ENCODE peak calls at places on chromosomes 7 and 10, in four cellular contexts. P, E, S and U are unnamed samples.

GRCh38 chr7:105932835-105933477 is 30.1 kb upstream of the CDHR3 start:
- DNase-seq in P (no peak), E (no peak), S (peak), U (peak)

GRCh38 chr10:119029613-119030420 is at the start of gene NANOS1:
- DNase-seq in P (peak), E (no peak), S (no peak), U (no peak)

GRCh38 chr7:104482362-104483042 is 154.1 kb downstream of the LHFPL3 start:
- DNase-seq in P (no peak), E (no peak), S (no peak), U (no peak)

GRCh38 chr10:13262433-13262832 is 28.3 kb upstream of the UCMA start:
- DNase-seq in P (no peak), E (no peak), S (no peak), U (no peak)

GRCh38 chr7:156999611-157000046 is 10.8 kb downstream of the MNX1 start:
- DNase-seq in P (no peak), E (no peak), S (no peak), U (no peak)

GRCh38 chr7:142908921-142909870 is 23.7 kb upstream of the TRPV6 start:
- DNase-seq in P (peak), E (no peak), S (peak), U (no peak)

GRCh38 chr7:106602062-106602461 is 58.9 kb downstream of the CCDC71L start:
- DNase-seq in P (no peak), E (no peak), S (no peak), U (no peak)

GRCh38 chr10:31578181-31578852 is 259.3 kb downstream of the ZEB1 start:
- DNase-seq in P (no peak), E (no peak), S (no peak), U (no peak)

GRCh38 chr7:106457678-106458077 is 172.9 kb upstream of the NAMPT start:
- DNase-seq in P (no peak), E (no peak), S (no peak), U (no peak)

GRCh38 chr10:111076191-111076681 is 593 bp upstream of the ADRA2A start:
- DNase-seq in P (peak), E (peak), S (peak), U (no peak)

GRCh38 chr10:7756360-7756992 is 31.3 kb downstream of the KIN start:
- DNase-seq in P (peak), E (no peak), S (peak), U (no peak)

GRCh38 chr10:44627591-44628354 is 242.9 kb upstream of the CXCL12 start:
- DNase-seq in P (no peak), E (no peak), S (peak), U (peak)

GRCh38 chr10:97074256-97075145 is 111.3 kb downstream of the SLIT1 start:
- DNase-seq in P (no peak), E (no peak), S (no peak), U (no peak)

GRCh38 chr10:100021322-100021721 is 11.6 kb upstream of the DNMBP start:
- DNase-seq in P (no peak), E (no peak), S (no peak), U (no peak)

GRCh38 chr10:70267161-70267933 is 16.5 kb downstream of the NPFFR1 start:
- DNase-seq in P (peak), E (no peak), S (peak), U (peak)

GRCh38 chr10:72615985-72616384 is 9.9 kb downstream of the MICU1 start:
- DNase-seq in P (no peak), E (no peak), S (no peak), U (no peak)

GRCh38 chr10:125158528-125159485 is 1.6 kb downstream of the CTBP2 start:
- DNase-seq in P (peak), E (no peak), S (peak), U (no peak)

GRCh38 chr7:6143997-6144396 is 112.8 kb downstream of the ANKRD61 start:
- DNase-seq in P (no peak), E (no peak), S (no peak), U (no peak)

GRCh38 chr7:14457567-14458453 is 444.7 kb downstream of the DGKB start:
- DNase-seq in P (peak), E (peak), S (peak), U (peak)

GRCh38 chr7:43943702-43944187 is 17.5 kb downstream of the UBE2D4 start:
- DNase-seq in P (no peak), E (no peak), S (no peak), U (no peak)

GRCh38 chr10:59047180-59047579 is 129.3 kb upstream of the PHYHIPL start:
- DNase-seq in P (no peak), E (peak), S (no peak), U (no peak)

GRCh38 chr7:82778021-82778420 is 334.4 kb upstream of the CACNA2D1 start:
- DNase-seq in P (no peak), E (no peak), S (peak), U (no peak)

GRCh38 chr10:109156396-109156795 is 766.9 kb downstream of the XPNPEP1 start:
- DNase-seq in P (no peak), E (no peak), S (no peak), U (no peak)

GRCh38 chr10:69449841-69450240 is 1.4 kb upstream of the TSPAN15 start:
- DNase-seq in P (peak), E (no peak), S (peak), U (no peak)

GRCh38 chr7:40469481-40469880 is 334.7 kb downstream of the SUGCT start:
- DNase-seq in P (peak), E (no peak), S (peak), U (peak)

GRCh38 chr10:22630229-22631174 is 83.9 kb downstream of the PIP4K2A start:
- DNase-seq in P (no peak), E (no peak), S (peak), U (no peak)

GRCh38 chr10:6163364-6164270 is 39.1 kb upstream of the PFKFB3 start:
- DNase-seq in P (peak), E (peak), S (peak), U (no peak)

GRCh38 chr10:127145173-127145572 is 51.2 kb downstream of the INSYN2A start:
- DNase-seq in P (no peak), E (no peak), S (peak), U (peak)

GRCh38 chr10:33129987-33130386 is 172.0 kb upstream of the ITGB1 start:
- DNase-seq in P (no peak), E (no peak), S (peak), U (peak)

GRCh38 chr7:106460792-106461254 is 176.0 kb upstream of the NAMPT start:
- DNase-seq in P (peak), E (no peak), S (no peak), U (no peak)

GRCh38 chr10:27547482-27547881 is 43.4 kb downstream of the RAB18 start:
- DNase-seq in P (no peak), E (peak), S (no peak), U (no peak)

GRCh38 chr10:88926484-88927249 is 25.9 kb downstream of the ACTA2 start:
- DNase-seq in P (no peak), E (no peak), S (peak), U (peak)

GRCh38 chr10:13528875-13529713 is at the start of gene BEND7:
- DNase-seq in P (peak), E (no peak), S (peak), U (no peak)

GRCh38 chr7:76077435-76077834 is 29.5 kb downstream of the MDH2 start:
- DNase-seq in P (no peak), E (no peak), S (no peak), U (no peak)

GRCh38 chr10:73586583-73586984 is 4.6 kb downstream of the USP54 start:
- DNase-seq in P (peak), E (peak), S (peak), U (peak)

GRCh38 chr10:24762966-24763623 is 39.4 kb upstream of the ARHGAP21 start:
- DNase-seq in P (no peak), E (no peak), S (peak), U (no peak)

GRCh38 chr10:94358480-94358879 is 4.3 kb downstream of the NOC3L start:
- DNase-seq in P (no peak), E (no peak), S (peak), U (peak)

GRCh38 chr7:128899392-128899791 is 11.1 kb downstream of the KCP start:
- DNase-seq in P (no peak), E (no peak), S (no peak), U (no peak)

GRCh38 chr10:30820282-30820991 is 190.9 kb upstream of the LYZL2 start:
- DNase-seq in P (no peak), E (no peak), S (peak), U (peak)

GRCh38 chr7:129730159-129730558 is 118.6 kb downstream of the NRF1 start:
- DNase-seq in P (no peak), E (no peak), S (no peak), U (no peak)

DNA sequence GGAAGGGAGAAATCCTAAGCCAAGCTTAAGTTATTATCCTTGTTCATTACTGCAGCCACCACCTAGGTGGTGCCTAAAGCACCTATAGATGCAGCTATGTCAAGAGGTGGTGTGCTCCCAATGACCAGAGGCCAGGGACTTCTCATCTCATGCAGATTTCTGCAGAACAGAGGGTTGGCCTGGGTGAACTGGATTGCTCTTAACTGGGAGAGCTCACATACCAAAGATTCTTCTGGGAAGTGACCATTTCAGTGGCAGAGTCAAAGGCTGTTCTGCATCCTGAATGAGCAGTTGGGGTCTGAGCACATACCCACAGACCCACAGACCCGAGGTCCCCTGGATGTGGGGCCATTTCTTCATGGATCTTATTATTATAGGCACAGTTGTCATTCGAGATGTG is 2.1 kb upstream of the CRHR2 start:
- DNase-seq in P (no peak), E (no peak), S (peak), U (no peak)
- H3K4me3 ChIP-seq in P (no peak), E (no peak), S (no peak), U (no peak)

GRCh38 chr10:112373912-112374338 is at the start of gene ACSL5:
- DNase-seq in P (peak), E (no peak), S (no peak), U (no peak)

GRCh38 chr10:112379635-112380296 is 5.8 kb downstream of the ACSL5 start:
- DNase-seq in P (peak), E (no peak), S (no peak), U (no peak)

GRCh38 chr10:112374724-112375541 is 1.0 kb downstream of the ACSL5 start:
- DNase-seq in P (no peak), E (no peak), S (no peak), U (no peak)

GRCh38 chr10:112375721-112376577 is 2.0 kb downstream of the ACSL5 start:
- DNase-seq in P (no peak), E (peak), S (peak), U (no peak)

DNA sequence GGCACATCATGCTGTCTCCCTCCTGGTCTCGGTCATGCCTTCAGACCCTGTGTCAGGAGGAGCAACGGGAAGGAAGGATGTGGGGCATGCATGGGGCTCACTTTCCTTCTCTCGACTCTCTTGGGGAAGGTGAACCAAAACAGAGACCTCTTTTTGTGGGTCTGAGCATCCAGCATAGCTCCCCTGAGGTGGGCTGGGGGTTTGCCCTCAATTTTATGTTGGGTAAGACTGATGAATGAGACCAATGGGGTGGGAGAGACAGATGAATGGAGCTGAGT is 2.6 kb downstream of the ACSL5 start:
- DNase-seq in P (no peak), E (no peak), S (no peak), U (no peak)
- H3K4me3 ChIP-seq in P (no peak), E (peak), S (no peak), U (no peak)

GRCh38 chr7:18497800-18498199 is 2.3 kb downstream of the HDAC9 start:
- DNase-seq in P (no peak), E (no peak), S (no peak), U (no peak)

GRCh38 chr7:18496336-18496700 is 769 bp downstream of the HDAC9 start:
- DNase-seq in P (no peak), E (no peak), S (no peak), U (no peak)

GRCh38 chr7:18495412-18496335 is at the start of gene HDAC9:
- DNase-seq in P (peak), E (no peak), S (peak), U (no peak)

GRCh38 chr7:18498327-18498726 is 2.8 kb downstream of the HDAC9 start:
- DNase-seq in P (no peak), E (no peak), S (no peak), U (no peak)

DNA sequence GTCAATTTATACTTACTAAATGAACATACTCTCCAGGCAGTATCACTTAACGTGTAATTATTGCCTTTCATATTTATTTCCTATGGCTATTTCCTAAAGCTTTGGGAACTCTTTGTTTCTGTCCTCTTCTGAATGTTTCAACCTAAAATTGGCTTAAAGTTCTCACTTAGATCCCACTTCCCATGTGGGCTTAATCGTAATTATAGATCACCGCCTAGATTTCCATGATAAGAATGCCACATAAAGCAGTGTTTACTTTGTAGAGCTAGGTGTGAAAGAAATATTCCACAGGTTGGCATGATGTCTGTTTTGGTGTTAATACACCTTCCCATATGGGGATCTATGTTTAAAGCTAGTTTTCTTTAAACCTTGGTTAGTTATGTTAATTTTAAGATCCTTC is 1.5 kb downstream of the HDAC9 start:
- DNase-seq in P (no peak), E (no peak), S (no peak), U (no peak)
- H3K4me3 ChIP-seq in P (no peak), E (no peak), S (no peak), U (no peak)

GRCh38 chr10:47301833-47302232 is 1.8 kb downstream of the GDF10 start:
- DNase-seq in P (no peak), E (no peak), S (no peak), U (no peak)
- H3K4me3 ChIP-seq in P (no peak), E (no peak), S (no peak), U (no peak)

DNA sequence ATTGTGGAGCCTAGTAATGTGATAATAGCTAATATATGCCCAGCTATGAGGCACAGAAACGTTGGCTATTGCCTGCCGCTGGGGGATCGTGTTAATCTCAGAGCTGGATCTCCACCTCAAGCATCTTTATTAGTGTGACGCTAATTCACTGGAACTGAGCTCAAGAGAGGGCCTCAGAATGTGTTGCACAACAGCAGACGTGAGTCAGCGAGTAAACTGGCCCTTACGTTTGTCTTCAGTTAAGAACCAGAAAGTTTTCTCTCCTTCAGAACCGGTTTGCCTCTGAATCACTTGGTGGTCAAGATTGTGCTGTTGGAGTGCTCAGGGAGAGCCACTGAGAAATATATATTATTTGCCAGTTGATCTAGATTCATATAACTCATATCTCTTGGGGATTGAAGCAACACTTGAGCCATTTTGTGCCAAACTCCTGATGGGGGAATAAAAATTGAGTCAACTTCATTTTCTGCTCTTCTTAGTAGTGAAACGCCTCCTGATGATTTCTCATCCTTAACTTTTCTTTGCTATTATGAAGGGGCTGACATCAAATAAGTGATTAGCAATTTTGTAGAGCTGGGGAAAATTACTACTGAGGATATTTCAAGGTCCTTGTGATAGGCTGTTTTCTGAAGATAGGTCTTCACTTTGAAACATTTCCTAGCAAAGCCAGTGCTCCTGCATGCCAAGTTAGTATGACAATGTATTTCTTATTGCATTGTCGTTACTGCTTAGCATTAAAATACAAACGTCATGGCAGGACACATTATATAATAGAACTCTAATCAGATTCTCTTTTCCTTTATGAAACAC is 22.3 kb downstream of the BZW2 start:
- DNase-seq in P (peak), E (peak), S (peak), U (peak)
- H3K4me3 ChIP-seq in P (no peak), E (no peak), S (no peak), U (no peak)

GRCh38 chr10:75542902-75543301 is 111.5 kb downstream of the LRMDA start:
- DNase-seq in P (peak), E (no peak), S (peak), U (no peak)
- H3K4me3 ChIP-seq in P (no peak), E (no peak), S (no peak), U (no peak)